ENCODE peak calls at places on chromosomes 7 and 10, in seven cellular contexts. A is BJ, R is cardiac fibroblast, Q is HFF-Myc, F is PC-3, G is B cell, T is GM10248. J is an unnamed sample.

GRCh38 chr10:62723375-62723774 is 81.1 kb upstream of the ADO start:
- DNase-seq in A (no peak), R (no peak), Q (no peak), F (no peak), G (no peak), T (no peak), J (no peak)

GRCh38 chr10:81031774-81032173 is 494.1 kb downstream of the SH2D4B start:
- DNase-seq in A (no peak), R (no peak), Q (no peak), F (no peak), G (no peak), T (peak), J (no peak)

GRCh38 chr7:139118234-139118802 is 8.8 kb upstream of the ZC3HAV1 start:
- DNase-seq in A (no peak), R (peak), Q (peak), F (peak), G (no peak), T (peak), J (peak)

GRCh38 chr10:73386583-73386982 is 27.3 kb downstream of the ANXA7 start:
- DNase-seq in A (no peak), R (no peak), Q (no peak), F (no peak), G (no peak), T (no peak), J (no peak)

GRCh38 chr7:121053219-121053618 is 64.7 kb downstream of the CPED1 start:
- DNase-seq in A (no peak), R (no peak), Q (no peak), F (no peak), G (no peak), T (no peak), J (no peak)

GRCh38 chr10:97538839-97539238 is 33.7 kb upstream of the ANKRD2 start:
- DNase-seq in A (no peak), R (no peak), Q (no peak), F (peak), G (no peak), T (no peak), J (no peak)

GRCh38 chr7:2508327-2509231 is 11.0 kb upstream of the LFNG start:
- DNase-seq in A (peak), R (peak), Q (peak), F (no peak), G (peak), T (peak), J (no peak)

GRCh38 chr10:5557799-5558771 is 33.3 kb downstream of the CALML3 start:
- DNase-seq in A (no peak), R (no peak), Q (no peak), F (no peak), G (no peak), T (no peak), J (no peak)

GRCh38 chr7:26865094-26865388 is 651 bp upstream of the SKAP2 start:
- DNase-seq in A (no peak), R (no peak), Q (no peak), F (no peak), G (no peak), T (no peak), J (no peak)

GRCh38 chr10:35433851-35434426 is 97.6 kb downstream of the CCNY start:
- DNase-seq in A (no peak), R (peak), Q (peak), F (no peak), G (no peak), T (no peak), J (no peak)

GRCh38 chr7:13801669-13802068 is 187.8 kb downstream of the ETV1 start:
- DNase-seq in A (no peak), R (peak), Q (no peak), F (peak), G (no peak), T (no peak), J (no peak)

GRCh38 chr10:13945760-13946460 is 359.1 kb downstream of the PRPF18 start:
- DNase-seq in A (no peak), R (no peak), Q (no peak), F (no peak), G (no peak), T (no peak), J (no peak)

GRCh38 chr10:44383749-44384600 is 922 bp downstream of the CXCL12 start:
- DNase-seq in A (no peak), R (peak), Q (no peak), F (no peak), G (no peak), T (no peak), J (no peak)

GRCh38 chr10:76230866-76231257 is 799.4 kb downstream of the LRMDA start:
- DNase-seq in A (no peak), R (no peak), Q (no peak), F (no peak), G (no peak), T (no peak), J (no peak)

GRCh38 chr7:142557971-142558582 is 191.2 kb upstream of the PRSS1 start:
- DNase-seq in A (no peak), R (peak), Q (peak), F (peak), G (peak), T (peak), J (peak)

GRCh38 chr10:124647421-124648130 is 96.6 kb downstream of the FAM53B start:
- DNase-seq in A (no peak), R (peak), Q (peak), F (peak), G (peak), T (peak), J (peak)
- TF ChIP-seq CTCF in A (peak), R (peak), Q (peak), F (peak), G (peak), T (peak), J (no peak)

GRCh38 chr7:158973440-158973839 is 117.1 kb downstream of the DYNC2I1 start:
- DNase-seq in A (no peak), R (no peak), Q (no peak), F (peak), G (peak), T (no peak), J (peak)
- TF ChIP-seq CTCF in A (peak), R (no peak), Q (no peak), F (peak), G (no peak), T (peak), J (peak)

GRCh38 chr7:116461500-116461899 is 38.0 kb upstream of the CAV2 start:
- DNase-seq in A (no peak), R (no peak), Q (no peak), F (peak), G (no peak), T (no peak), J (no peak)
- TF ChIP-seq CTCF in A (peak), R (peak), Q (no peak), F (peak), G (no peak), T (no peak), J (no peak)

DNA sequence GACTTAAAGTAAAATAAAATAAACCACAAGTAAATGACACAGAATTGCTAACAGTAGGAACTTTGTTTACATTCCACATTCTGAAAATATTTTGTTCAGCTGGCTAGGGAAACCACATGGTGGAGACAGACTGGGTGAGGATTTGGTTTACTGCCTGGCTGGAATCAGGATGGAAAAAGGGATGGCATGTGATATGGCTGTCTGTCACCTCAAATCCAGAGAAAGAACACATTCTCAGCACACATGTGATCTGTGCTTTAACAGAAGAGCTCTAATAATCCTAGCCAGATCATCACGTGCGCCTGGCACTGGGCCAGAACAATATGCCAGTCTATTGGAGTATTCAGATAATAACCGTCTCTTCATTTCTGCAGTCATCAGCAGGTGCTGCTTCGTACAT is 90.9 kb upstream of the PIP4K2A start:
- DNase-seq in A (no peak), R (peak), Q (peak), F (peak), G (no peak), T (no peak), J (no peak)
- TF ChIP-seq CTCF in A (peak), R (no peak), Q (no peak), F (peak), G (no peak), T (no peak), J (no peak)

DNA sequence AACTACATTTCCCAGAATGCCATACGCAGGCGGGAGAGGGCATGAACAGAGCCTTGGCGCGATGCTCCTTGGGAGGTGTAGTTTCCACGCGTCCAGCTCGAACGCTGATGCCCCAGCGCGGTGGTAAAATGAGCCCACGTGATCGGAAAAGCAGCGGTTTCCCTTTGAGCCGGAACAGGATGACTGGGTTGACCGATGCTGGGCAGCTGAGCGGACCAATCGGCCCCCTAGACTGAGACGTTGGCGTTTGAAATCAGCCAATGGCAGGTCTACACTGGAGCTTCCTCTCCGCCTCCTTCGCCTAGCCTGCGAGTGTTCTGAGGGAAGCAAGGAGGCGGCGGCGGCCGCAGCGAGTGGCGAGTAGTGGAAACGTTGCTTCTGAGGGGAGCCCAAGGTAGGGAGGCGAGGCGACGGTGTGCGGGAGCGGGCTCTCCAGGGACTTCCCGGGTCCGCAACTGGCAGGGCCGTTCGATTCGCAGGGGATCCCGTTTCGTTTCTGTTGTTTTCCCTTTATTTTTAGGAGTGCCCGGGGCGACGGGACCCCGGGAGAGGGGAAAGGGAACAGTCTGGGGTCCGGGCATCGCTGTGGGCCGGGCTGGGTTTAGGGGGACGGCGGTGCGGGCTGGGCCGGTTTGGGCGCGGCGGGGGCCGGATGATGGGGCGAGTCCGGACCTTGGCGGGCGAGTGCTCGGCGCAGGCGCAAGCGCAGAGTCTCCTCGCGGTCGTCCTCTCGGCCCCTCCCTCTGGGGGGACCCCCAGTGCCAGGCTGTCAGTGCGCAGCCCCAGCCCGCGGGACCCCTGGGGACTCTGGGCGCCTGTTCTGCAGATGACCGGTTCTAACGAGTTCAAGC is at the start of gene BUB3:
- DNase-seq in A (peak), R (peak), Q (peak), F (peak), G (peak), T (peak), J (peak)
- TF ChIP-seq CTCF in A (peak), R (peak), Q (no peak), F (no peak), G (no peak), T (no peak), J (no peak)

GRCh38 chr10:83373659-83374058 is 765.6 kb upstream of the GHITM start:
- DNase-seq in A (no peak), R (peak), Q (no peak), F (no peak), G (no peak), T (no peak), J (peak)
- TF ChIP-seq CTCF in A (peak), R (peak), Q (peak), F (peak), G (no peak), T (peak), J (peak)

DNA sequence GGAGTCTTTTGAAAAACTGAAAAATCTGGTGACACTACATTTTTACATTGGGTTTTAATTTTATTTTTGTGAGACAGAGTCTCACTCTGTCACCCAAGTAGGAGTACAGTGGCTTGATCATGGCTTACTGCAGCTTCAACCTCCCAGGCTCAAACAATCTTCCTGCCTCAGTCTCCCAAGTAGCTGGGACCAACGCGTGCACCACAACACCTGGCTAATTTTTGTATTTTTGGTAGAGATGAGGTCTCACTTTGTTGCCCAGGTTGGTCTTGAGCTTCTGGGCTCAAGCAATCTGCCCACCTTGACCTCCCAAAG is 11.5 kb downstream of the MPLKIP start:
- DNase-seq in A (no peak), R (no peak), Q (no peak), F (no peak), G (no peak), T (no peak), J (no peak)
- TF ChIP-seq CTCF in A (no peak), R (no peak), Q (no peak), F (no peak), G (no peak), T (no peak), J (no peak)

DNA sequence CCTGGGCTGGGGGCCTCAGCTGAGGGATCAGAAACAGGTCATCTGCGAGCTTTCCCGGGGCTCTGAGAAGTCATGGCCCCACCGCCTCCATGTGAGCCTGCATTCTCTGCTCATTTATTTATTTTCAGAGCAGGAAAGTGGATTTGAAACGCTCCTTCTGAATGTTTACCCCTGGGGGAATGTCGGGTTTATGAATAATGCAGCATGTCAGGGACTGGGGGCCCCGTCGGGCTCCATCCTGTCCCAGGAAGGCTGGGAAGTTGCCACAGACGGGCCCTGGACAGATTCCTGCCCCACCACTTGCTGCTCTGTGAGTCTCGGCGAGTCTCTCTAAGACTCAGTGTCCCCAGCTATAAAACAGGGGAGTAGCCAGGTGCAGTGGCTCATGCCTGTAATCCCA is 11.9 kb upstream of the GTF2IRD1 start:
- DNase-seq in A (no peak), R (no peak), Q (no peak), F (no peak), G (no peak), T (no peak), J (no peak)
- TF ChIP-seq CTCF in A (no peak), R (no peak), Q (no peak), F (no peak), G (no peak), T (no peak), J (no peak)

GRCh38 chr7:33334349-33334748 is 205.0 kb downstream of the BBS9 start:
- DNase-seq in A (no peak), R (peak), Q (no peak), F (peak), G (no peak), T (no peak), J (peak)
- TF ChIP-seq CTCF in A (peak), R (peak), Q (peak), F (peak), G (no peak), T (peak), J (peak)